ENCODE peak calls at places on chromosomes 3 and 15, in five cellular contexts. E, B, R, J and P are unnamed samples.

GRCh38 chr3:114451051-114451451 is 157.2 kb downstream of the TIGIT start:
- DNase-seq in E (no peak), B (no peak), J (no peak), R (no peak), P (no peak)

GRCh38 chr3:184361532-184361931 is at the start of the genes CLCN2 and POLR2H:
- DNase-seq in B (no peak), J (no peak), E (peak), R (peak), P (peak)

GRCh38 chr3:136120373-136121348 is 75.5 kb downstream of the MSL2 start:
- DNase-seq in E (no peak), R (no peak), J (no peak), B (no peak), P (no peak)

GRCh38 chr3:171791695-171792082 is 18.6 kb downstream of the PLD1 start:
- DNase-seq in B (no peak), R (peak), J (no peak), E (no peak), P (no peak)

GRCh38 chr3:79178471-79178870 is 589.3 kb downstream of the ROBO1 start:
- DNase-seq in E (no peak), R (no peak), J (no peak), B (no peak), P (no peak)

GRCh38 chr3:143502101-143502500 is 346.2 kb downstream of the SLC9A9 start:
- DNase-seq in R (no peak), J (no peak), E (no peak), B (no peak), P (no peak)

GRCh38 chr15:65171428-65171827 is 13.7 kb downstream of the CLPX start:
- DNase-seq in B (no peak), R (peak), E (no peak), J (no peak), P (no peak)

GRCh38 chr3:17258823-17259436 is 374.2 kb downstream of the PLCL2 start:
- DNase-seq in B (peak), R (peak), E (peak), J (no peak), P (peak)

GRCh38 chr3:21750831-21751391 is at the start of gene ZNF385D:
- DNase-seq in R (no peak), J (no peak), E (peak), B (no peak), P (no peak)

GRCh38 chr15:94576889-94577533 is 345.6 kb downstream of the MCTP2 start:
- DNase-seq in J (no peak), R (peak), B (peak), E (peak), P (peak)

GRCh38 chr3:195001961-195002861 is 268.7 kb downstream of the XXYLT1 start:
- DNase-seq in E (peak), B (peak), J (peak), R (peak), P (peak)

GRCh38 chr3:88572450-88572849 is 422.7 kb downstream of the C3orf38 start:
- DNase-seq in J (no peak), B (no peak), E (no peak), R (no peak), P (no peak)

GRCh38 chr3:43733459-43734384 is 43.0 kb downstream of the ABHD5 start:
- DNase-seq in J (no peak), R (no peak), E (no peak), B (no peak), P (peak)

GRCh38 chr3:37700849-37701248 is 160.8 kb upstream of the CTDSPL start:
- DNase-seq in R (no peak), J (no peak), E (peak), B (no peak), P (no peak)

GRCh38 chr15:91974321-91974720 is 120.8 kb downstream of the SLCO3A1 start:
- DNase-seq in J (no peak), R (no peak), E (no peak), B (no peak), P (no peak)

GRCh38 chr3:149703474-149703873 is 45.6 kb upstream of the WWTR1 start:
- DNase-seq in J (no peak), R (no peak), B (no peak), E (no peak), P (no peak)

GRCh38 chr3:63910873-63911272 is 1.3 kb downstream of the SCAANT1 start:
- DNase-seq in J (no peak), R (peak), B (no peak), E (no peak), P (no peak)

GRCh38 chr15:99438222-99438592 is 127.6 kb upstream of the MEF2A start:
- DNase-seq in R (no peak), E (no peak), J (no peak), B (no peak), P (no peak)

GRCh38 chr3:195139876-195140240 is 131.1 kb downstream of the XXYLT1 start:
- DNase-seq in B (no peak), E (no peak), J (no peak), R (no peak), P (peak)

GRCh38 chr15:43187544-43188155 is 2.4 kb downstream of the CCNDBP1 start:
- DNase-seq in B (peak), E (peak), J (no peak), R (peak), P (peak)

GRCh38 chr15:66825139-66825538 is 123.1 kb downstream of the SMAD6 start:
- DNase-seq in J (no peak), R (no peak), B (no peak), E (no peak), P (no peak)

GRCh38 chr15:29143909-29144308 is 125.7 kb downstream of the NSMCE3 start:
- DNase-seq in R (no peak), B (no peak), J (no peak), E (no peak), P (no peak)

GRCh38 chr3:29144807-29145206 is 136.1 kb upstream of the RBMS3 start:
- DNase-seq in J (no peak), B (no peak), R (no peak), E (peak), P (no peak)

GRCh38 chr15:76987276-76987675 is 7.7 kb upstream of the PSTPIP1 start:
- DNase-seq in R (no peak), B (no peak), E (no peak), J (no peak), P (no peak)

GRCh38 chr15:76576526-76577279 is 240.1 kb downstream of the ISL2 start:
- DNase-seq in J (peak), E (no peak), R (peak), B (no peak), P (no peak)

GRCh38 chr15:57559875-57560274 is 31.8 kb upstream of the MYZAP start:
- DNase-seq in B (peak), E (peak), R (peak), J (no peak), P (peak)

GRCh38 chr15:79265167-79265566 is 17.4 kb upstream of the ANKRD34C start:
- DNase-seq in R (no peak), B (peak), J (no peak), E (no peak), P (no peak)

GRCh38 chr15:39924437-39924836 is 4.4 kb upstream of the GPR176 start:
- DNase-seq in B (no peak), J (no peak), R (no peak), E (no peak), P (no peak)

GRCh38 chr3:76547674-76548073 is 492.2 kb upstream of the ROBO2 start:
- DNase-seq in B (no peak), E (peak), R (no peak), J (no peak), P (no peak)

GRCh38 chr3:156536524-156537316 is 18.2 kb downstream of the SSR3 start:
- DNase-seq in E (no peak), B (no peak), R (no peak), J (no peak), P (no peak)

GRCh38 chr3:171262431-171262830 is 197.8 kb downstream of the TNIK start:
- DNase-seq in E (no peak), J (no peak), B (no peak), R (no peak), P (no peak)

GRCh38 chr3:194772241-194773000 is 86.7 kb downstream of the FAM43A start:
- DNase-seq in J (no peak), B (no peak), R (no peak), E (no peak), P (no peak)

GRCh38 chr3:107633327-107634141 is 110.8 kb downstream of the BBX start:
- DNase-seq in B (no peak), J (peak), R (no peak), E (no peak), P (no peak)

GRCh38 chr15:39565851-39566250 is 15.0 kb upstream of the THBS1 start:
- DNase-seq in E (no peak), J (no peak), R (no peak), B (no peak), P (no peak)

GRCh38 chr15:41891946-41892345 is 1.9 kb downstream of the SPTBN5 start:
- DNase-seq in B (no peak), R (no peak), E (peak), J (no peak), P (no peak)

GRCh38 chr3:139343895-139344856 is at the start of gene MRPS22:
- DNase-seq in R (peak), J (peak), E (peak), B (peak), P (peak)

GRCh38 chr15:41207687-41208448 is 22.7 kb downstream of the EXD1 start:
- DNase-seq in E (no peak), J (no peak), R (no peak), B (no peak), P (no peak)

GRCh38 chr3:153552887-153553604 is 391.0 kb downstream of the RAP2B start:
- DNase-seq in B (no peak), R (no peak), E (no peak), J (no peak), P (no peak)

GRCh38 chr3:113161661-113162060 is 49.7 kb upstream of the BOC start:
- DNase-seq in J (no peak), R (no peak), B (no peak), E (no peak), P (no peak)

GRCh38 chr15:57551717-57552677 is 39.7 kb upstream of the MYZAP start:
- DNase-seq in B (peak), J (no peak), R (peak), E (no peak), P (no peak)

DNA sequence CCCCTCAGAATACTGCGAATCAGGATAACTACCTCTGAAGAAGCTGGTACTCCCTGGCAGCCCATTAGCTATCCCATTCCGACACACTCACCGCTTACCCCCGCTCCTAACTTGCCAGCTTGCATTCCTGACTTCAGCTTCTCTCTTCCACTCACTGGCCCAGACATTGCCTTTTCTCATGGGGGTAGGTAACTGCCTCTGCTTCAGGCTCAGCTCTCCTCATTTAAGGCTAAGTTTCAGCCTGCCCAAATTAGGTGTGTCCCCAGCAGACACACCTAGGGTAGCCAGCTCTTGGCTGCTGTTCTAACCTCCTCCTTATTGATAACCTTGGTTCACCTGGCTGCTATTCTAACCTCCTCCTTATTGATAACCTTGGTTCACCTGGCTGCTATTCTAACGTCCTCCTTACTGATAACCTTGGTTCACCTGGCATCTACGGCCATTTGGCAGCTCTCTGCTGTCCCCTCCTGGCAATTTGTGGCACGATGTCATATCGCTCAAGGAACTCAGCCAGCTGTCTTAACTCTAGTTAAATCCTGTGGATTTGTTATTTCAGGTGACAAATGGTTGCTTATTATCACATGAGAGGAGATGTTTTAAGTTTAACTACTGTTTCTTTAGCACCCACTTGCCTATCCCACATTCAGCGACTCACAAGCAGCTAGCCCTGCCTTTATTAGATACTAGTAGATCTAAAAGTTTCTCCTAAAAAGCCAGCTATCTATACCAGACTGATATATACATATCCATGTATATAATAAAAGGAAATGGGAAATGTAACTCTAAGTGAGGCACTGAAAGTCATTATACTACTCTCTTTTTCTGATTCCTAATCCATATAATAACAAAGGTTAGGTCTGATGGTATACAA is 106.5 kb upstream of the ACP3 start:
- DNase-seq in R (peak), B (peak), E (peak), J (no peak), P (no peak)
- TF ChIP-seq ZBTB33 in R (no peak), B (no peak), E (no peak), J (no peak), P (no peak)

GRCh38 chr15:70314018-70314354 is 216.3 kb upstream of the TLE3 start:
- DNase-seq in E (no peak), B (no peak), J (no peak), R (no peak), P (no peak)

GRCh38 chr15:70314652-70315051 is 216.9 kb upstream of the TLE3 start:
- DNase-seq in B (no peak), R (no peak), E (no peak), J (no peak), P (no peak)

GRCh38 chr15:70318594-70318993 is 220.9 kb upstream of the TLE3 start:
- DNase-seq in B (no peak), R (no peak), E (no peak), J (no peak), P (no peak)

GRCh38 chr15:70315431-70315830 is 217.7 kb upstream of the TLE3 start:
- DNase-seq in J (no peak), E (no peak), B (no peak), R (no peak), P (no peak)

GRCh38 chr15:70316059-70316600 is 218.4 kb upstream of the TLE3 start:
- DNase-seq in E (no peak), R (no peak), B (no peak), J (no peak), P (no peak)
- TF ChIP-seq ZBTB33 in E (no peak), R (no peak), B (no peak), J (no peak), P (no peak)

GRCh38 chr3:111750278-111750884 is 108.7 kb upstream of the PHLDB2 start:
- DNase-seq in R (no peak), E (no peak), J (no peak), B (no peak), P (no peak)
- TF ChIP-seq ZBTB33 in R (no peak), E (no peak), J (no peak), B (no peak), P (no peak)

GRCh38 chr3:110343945-110344344 is 727.7 kb upstream of the NECTIN3 start:
- DNase-seq in E (no peak), R (peak), B (no peak), J (no peak), P (no peak)

GRCh38 chr3:110343376-110343775 is 728.2 kb upstream of the NECTIN3 start:
- DNase-seq in R (no peak), B (peak), E (no peak), J (no peak), P (no peak)

GRCh38 chr3:110344487-110344886 is 727.1 kb upstream of the NECTIN3 start:
- DNase-seq in B (no peak), E (no peak), R (peak), J (no peak), P (no peak)

GRCh38 chr3:110344897-110345767 is 726.5 kb upstream of the NECTIN3 start:
- DNase-seq in J (no peak), E (no peak), B (no peak), R (peak), P (no peak)

DNA sequence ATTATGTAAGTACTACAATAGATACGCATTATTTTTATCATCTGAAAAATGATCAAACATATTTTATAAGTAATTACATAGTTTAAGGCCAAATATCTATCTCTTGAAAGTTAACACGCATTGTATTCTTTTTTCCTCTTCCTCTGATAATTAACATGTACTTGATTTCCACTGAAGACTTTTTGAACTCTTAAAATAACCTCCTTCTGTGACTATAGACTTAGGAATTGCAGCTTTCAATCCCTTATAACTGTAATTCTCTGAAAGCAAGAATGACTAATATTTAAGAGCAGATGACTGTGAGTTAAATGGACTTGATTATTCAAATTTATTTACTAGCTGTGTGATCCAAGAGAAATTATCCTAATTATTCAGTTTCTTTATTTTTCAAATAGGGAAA is 730.6 kb upstream of the NECTIN3 start:
- DNase-seq in B (no peak), E (no peak), R (no peak), J (no peak), P (no peak)
- TF ChIP-seq ZBTB33 in B (no peak), E (no peak), R (no peak), J (no peak), P (no peak)